ENCODE peak calls at places on chromosomes 6 and 20, in ten cellular contexts. Y is mesothelial cell of epicardium; P is A549; R is PC-3; C is fibroblast of pulmonary artery; X is dorsolateral prefrontal cortex; M is heart right ventricle; N is CD4-positive, alpha-beta T cell; L is AG04450; W is spleen. F is an unnamed sample.

GRCh38 chr6:42201382-42201781 is 6.6 kb upstream of the GUCA1B start:
- DNase-seq in Y (no peak), P (no peak), R (no peak), C (peak; percentile 59), X (no peak), M (no peak), N (no peak), L (no peak), W (no peak), F (no peak)

GRCh38 chr20:24990810-24991252 is 1.7 kb downstream of the APMAP start:
- DNase-seq in Y (no peak), P (no peak), R (no peak), C (no peak), X (no peak), M (no peak), N (no peak), L (no peak), W (peak; percentile 73), F (no peak)

GRCh38 chr20:32037929-32038328 is 14.1 kb upstream of the HCK start:
- DNase-seq in Y (no peak), P (no peak), R (no peak), C (peak; percentile 49), X (no peak), M (no peak), N (no peak), L (no peak), W (no peak), F (no peak)

GRCh38 chr20:51456511-51457280 is 85.8 kb downstream of the NFATC2 start:
- DNase-seq in Y (peak; percentile 86), P (peak; percentile 86), R (peak; percentile 100), C (peak; percentile 97), X (peak; percentile 96), M (peak; percentile 95), N (no peak), L (peak; percentile 94), W (peak; percentile 90), F (no peak)

GRCh38 chr6:37155394-37156312 is 14.3 kb upstream of the PIM1 start:
- DNase-seq in Y (no peak), P (no peak), R (no peak), C (no peak), X (no peak), M (no peak), N (no peak), L (no peak), W (peak; percentile 84), F (no peak)

GRCh38 chr20:1423625-1424106 is 30.8 kb upstream of the FKBP1A start:
- DNase-seq in Y (no peak), P (no peak), R (peak; percentile 53), C (peak; percentile 79), X (no peak), M (no peak), N (no peak), L (no peak), W (no peak), F (peak; percentile 52)

GRCh38 chr6:28940859-28941680 is 17.3 kb upstream of the TRIM27 start:
- DNase-seq in Y (peak; percentile 74), P (no peak), R (peak; percentile 96), C (peak; percentile 91), X (peak; percentile 67), M (peak; percentile 87), N (peak; percentile 68), L (peak; percentile 80), W (no peak), F (peak; percentile 66)

GRCh38 chr6:30881987-30882763 is 2.1 kb upstream of the DDR1 start:
- DNase-seq in Y (peak; percentile 62), P (no peak), R (no peak), C (peak; percentile 31), X (no peak), M (peak; percentile 28), N (no peak), L (peak; percentile 34), W (no peak), F (no peak)

GRCh38 chr20:841568-842546 is 8.3 kb downstream of the FAM110A start:
- DNase-seq in Y (peak; percentile 47), P (no peak), R (peak; percentile 80), C (no peak), X (no peak), M (no peak), N (no peak), L (no peak), W (peak; percentile 79), F (no peak)

GRCh38 chr6:29227235-29227634 is 56.5 kb downstream of the OR2J2 start:
- DNase-seq in Y (no peak), P (no peak), R (no peak), C (no peak), X (no peak), M (no peak), N (no peak), L (no peak), W (no peak), F (no peak)

GRCh38 chr6:135067891-135068290 is 13.3 kb upstream of the HBS1L start:
- DNase-seq in Y (no peak), P (no peak), R (no peak), C (no peak), X (no peak), M (no peak), N (no peak), L (no peak), W (no peak), F (no peak)

GRCh38 chr20:38673261-38673660 is 51.0 kb upstream of the SLC32A1 start:
- DNase-seq in Y (no peak), P (no peak), R (no peak), C (no peak), X (no peak), M (no peak), N (no peak), L (no peak), W (no peak), F (no peak)

GRCh38 chr20:38672504-38672903 is 51.8 kb upstream of the SLC32A1 start:
- DNase-seq in Y (no peak), P (no peak), R (no peak), C (no peak), X (no peak), M (no peak), N (no peak), L (no peak), W (no peak), F (no peak)

GRCh38 chr20:38674178-38675133 is 49.8 kb upstream of the SLC32A1 start:
- DNase-seq in Y (peak; percentile 76), P (no peak), R (no peak), C (peak; percentile 57), X (peak; percentile 72), M (peak; percentile 13), N (peak; percentile 14), L (peak; percentile 8), W (peak; percentile 82), F (peak; percentile 82)

GRCh38 chr20:38671701-38672292 is 52.5 kb upstream of the SLC32A1 start:
- DNase-seq in Y (no peak), P (no peak), R (no peak), C (no peak), X (no peak), M (no peak), N (no peak), L (no peak), W (no peak), F (no peak)

DNA sequence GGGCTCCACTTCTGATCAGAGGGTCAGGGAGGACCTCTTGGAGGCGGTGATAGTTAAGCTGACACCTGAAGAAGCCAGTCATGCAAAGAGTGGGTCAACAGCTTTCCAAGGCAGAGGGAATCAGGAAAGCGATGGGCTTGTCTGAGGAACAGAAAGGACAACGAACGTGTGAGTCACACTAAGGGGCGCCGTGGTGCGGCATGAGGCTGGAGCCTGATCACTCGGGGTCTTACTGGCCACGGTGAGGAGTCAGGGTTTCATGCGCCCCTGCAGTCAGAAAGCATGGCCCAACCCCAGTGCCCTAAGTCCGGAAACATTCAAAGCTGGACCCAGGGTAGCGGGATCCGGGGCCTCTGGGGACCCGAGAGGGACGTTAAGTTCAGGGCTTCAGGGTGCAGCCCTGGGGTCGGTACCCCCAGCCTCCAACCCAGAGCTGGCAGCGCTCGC is 50.5 kb upstream of the SLC32A1 start:
- DNase-seq in Y (no peak), P (no peak), R (no peak), C (no peak), X (peak; percentile 12), M (no peak), N (no peak), L (no peak), W (no peak), F (no peak)
- TF ChIP-seq CTCF in Y (no peak), P (no peak), R (no peak), C (no peak), X (no peak), M (no peak), N (no peak), L (no peak), W (no peak), F (no peak)

DNA sequence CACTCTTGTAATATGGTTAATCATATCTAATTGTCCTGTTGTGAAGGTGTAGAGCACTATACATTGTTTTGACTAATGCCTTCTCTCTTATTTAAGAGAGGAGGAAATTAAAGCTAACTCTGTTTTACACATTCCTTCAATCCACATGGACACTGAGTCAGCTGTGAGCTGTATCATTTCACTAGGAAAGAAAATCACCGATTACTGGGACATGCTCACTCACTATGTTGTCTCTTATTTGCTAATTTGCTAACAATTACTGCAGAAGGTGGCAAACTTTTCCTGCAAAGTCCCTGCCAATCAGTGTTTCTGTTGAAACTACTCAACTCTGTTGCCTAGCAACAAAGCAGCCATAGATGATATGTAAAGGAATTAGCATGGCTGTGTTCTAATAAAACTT is 98.2 kb downstream of the BCAS1 start:
- DNase-seq in Y (no peak), P (no peak), R (no peak), C (no peak), X (no peak), M (no peak), N (no peak), L (no peak), W (no peak), F (no peak)
- TF ChIP-seq CTCF in Y (no peak), P (no peak), R (no peak), C (no peak), X (no peak), M (no peak), N (no peak), L (no peak), W (no peak), F (no peak)

GRCh38 chr20:38304845-38305447 is 990 bp downstream of the BPI start:
- DNase-seq in Y (no peak), P (peak; percentile 50), R (peak; percentile 64), C (peak; percentile 58), X (no peak), M (no peak), N (no peak), L (no peak), W (peak; percentile 87), F (no peak)
- TF ChIP-seq CTCF in Y (no peak), P (peak; percentile 39), R (peak; percentile 79), C (peak; percentile 72), X (peak; percentile 43), M (peak; percentile 49), N (no peak), L (peak; percentile 65), W (peak; percentile 53), F (peak; percentile 52)

DNA sequence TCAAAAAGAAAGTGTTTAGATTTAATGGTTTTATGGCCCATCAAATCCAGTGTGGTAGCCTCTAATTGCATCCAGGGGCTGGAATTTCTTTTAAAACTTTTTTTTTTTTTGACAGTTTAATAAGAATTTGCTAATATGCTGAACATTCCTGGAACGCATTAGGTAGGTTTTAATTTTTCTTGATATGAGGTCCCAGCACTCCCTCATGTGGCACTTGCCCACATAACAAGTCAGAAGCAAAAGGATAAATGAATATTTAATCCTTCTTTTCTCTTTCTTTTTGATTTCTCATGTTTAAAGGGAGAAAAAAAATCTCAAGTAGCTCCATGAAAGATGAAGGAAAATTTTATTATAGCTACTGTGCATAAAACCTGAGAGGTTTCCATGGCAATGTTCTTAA is 13.5 kb downstream of the HAO1 start:
- DNase-seq in Y (no peak), P (no peak), R (peak; percentile 67), C (peak; percentile 77), X (no peak), M (no peak), N (no peak), L (no peak), W (no peak), F (no peak)
- TF ChIP-seq CTCF in Y (peak; percentile 38), P (peak; percentile 69), R (peak; percentile 92), C (peak; percentile 79), X (peak; percentile 44), M (peak; percentile 69), N (no peak), L (peak; percentile 69), W (peak; percentile 30), F (peak; percentile 69)

F was measured in neural crest cell.